ENCODE peak calls at places on chromosomes 16 and 17, in ten cellular contexts. K is ascending aorta, F is left ventricle myocardium inferior, N is heart left ventricle, A is cardiac muscle cell, P is neural progenitor cell, G is ovary, V is prostate gland, I is uterus, Y is kidney. Z is an unnamed sample. For H3K4me1, the result is how much of the 10 kb centered on the place peaks cover.

GRCh38 chr16:12462690-12463646 is 340.7 kb downstream of the CPPED1 start:
- DNase-seq in K (no peak), F (no peak), Y (no peak), G (no peak), I (no peak), A (no peak), N (no peak), P (no peak), V (no peak), Z (no peak)

GRCh38 chr17:3554440-3554839 is 3.2 kb downstream of the TRPV3 start:
- DNase-seq in I (no peak), G (no peak), A (no peak), K (no peak), F (no peak), P (no peak), V (no peak), Y (peak), N (no peak), Z (no peak)

GRCh38 chr17:29616300-29617048 is 6.2 kb downstream of the CORO6 start:
- DNase-seq in K (no peak), V (no peak), F (no peak), P (no peak), G (peak), Y (no peak), A (no peak), I (no peak), N (no peak), Z (no peak)

GRCh38 chr17:1779571-1780074 is 17.8 kb downstream of the SERPINF1 start:
- DNase-seq in G (peak), N (peak), I (peak), Y (peak), V (peak), A (no peak), F (peak), P (no peak), K (no peak), Z (no peak)

GRCh38 chr17:29102741-29103181 is 59.8 kb downstream of the PIPOX start:
- DNase-seq in Y (no peak), F (no peak), G (no peak), A (no peak), P (no peak), V (no peak), N (no peak), K (no peak), I (no peak), Z (no peak)

GRCh38 chr17:40319651-40320550 is 10.9 kb downstream of the RARA start:
- DNase-seq in F (peak), I (no peak), V (no peak), P (no peak), A (no peak), G (no peak), Y (peak), K (no peak), N (peak), Z (peak)

GRCh38 chr16:23801387-23801786 is 34.4 kb upstream of the PRKCB start:
- DNase-seq in A (peak), G (peak), V (peak), K (no peak), I (peak), F (peak), P (peak), Y (peak), N (peak), Z (peak)

GRCh38 chr17:57999010-57999495 is 8.0 kb downstream of the SRSF1 start:
- DNase-seq in N (no peak), Y (no peak), G (no peak), A (no peak), K (no peak), P (no peak), I (no peak), F (no peak), V (no peak), Z (no peak)

GRCh38 chr17:20293501-20293900 is 173.8 kb downstream of the LGALS9B start:
- DNase-seq in V (no peak), P (no peak), Y (no peak), A (no peak), K (no peak), N (no peak), G (no peak), F (no peak), I (no peak), Z (no peak)

GRCh38 chr16:21235199-21235585 is 1.7 kb downstream of the ANKS4B start:
- DNase-seq in V (no peak), G (no peak), Y (no peak), N (no peak), F (no peak), A (no peak), I (no peak), P (no peak), K (no peak), Z (no peak)

GRCh38 chr17:78127888-78128615 is 503 bp downstream of the TMC6 start:
- DNase-seq in K (no peak), V (peak), G (no peak), P (peak), N (no peak), A (peak), Y (peak), F (no peak), I (no peak), Z (no peak)

GRCh38 chr17:65359016-65359415 is 202.4 kb downstream of the AXIN2 start:
- DNase-seq in F (no peak), V (no peak), N (no peak), Y (no peak), I (no peak), P (no peak), K (no peak), A (no peak), G (no peak), Z (no peak)

GRCh38 chr17:49567104-49567521 is 8.6 kb upstream of the NXPH3 start:
- DNase-seq in N (no peak), K (no peak), I (no peak), P (no peak), G (peak), V (no peak), F (no peak), A (no peak), Y (peak), Z (peak)

GRCh38 chr17:11330871-11331270 is 89.9 kb downstream of the SHISA6 start:
- DNase-seq in A (peak), N (peak), Y (no peak), G (peak), F (peak), I (peak), K (no peak), V (no peak), P (peak), Z (no peak)

GRCh38 chr17:61296058-61296457 is 103.6 kb upstream of the TBX2 start:
- DNase-seq in I (no peak), G (no peak), A (no peak), P (no peak), F (no peak), N (no peak), Y (no peak), K (no peak), V (no peak), Z (no peak)

GRCh38 chr17:50547736-50548083 is 736 bp downstream of the SPATA20 start:
- DNase-seq in G (peak), Y (no peak), N (no peak), F (no peak), K (no peak), V (no peak), A (no peak), P (no peak), I (no peak), Z (no peak)

GRCh38 chr17:58246104-58246740 is 7.8 kb downstream of the LPO start:
- DNase-seq in V (no peak), P (no peak), A (no peak), Y (no peak), K (no peak), I (no peak), N (no peak), F (no peak), G (no peak), Z (no peak)

GRCh38 chr17:63601439-63602371 is 1.0 kb downstream of the TACO1 start:
- DNase-seq in K (no peak), Y (no peak), N (no peak), F (no peak), A (peak), V (no peak), I (no peak), G (no peak), P (peak), Z (no peak)

GRCh38 chr16:17345043-17345442 is 125.7 kb downstream of the XYLT1 start:
- DNase-seq in G (no peak), P (no peak), I (peak), V (peak), Y (no peak), F (peak), K (no peak), N (peak), A (no peak), Z (no peak)

GRCh38 chr16:84196727-84197486 is 6.0 kb downstream of the ADAD2 start:
- DNase-seq in G (no peak), P (no peak), Y (no peak), K (no peak), F (no peak), V (peak), I (no peak), A (no peak), N (no peak), Z (no peak)

GRCh38 chr17:4679652-4680051 is 24.3 kb downstream of the PELP1 start:
- DNase-seq in Y (no peak), I (no peak), G (no peak), P (no peak), F (no peak), N (no peak), A (no peak), V (no peak), K (no peak), Z (no peak)

GRCh38 chr17:45718791-45719190 is 65.3 kb upstream of the CRHR1 start:
- DNase-seq in I (no peak), Y (no peak), P (no peak), V (no peak), N (no peak), K (no peak), A (no peak), F (no peak), G (no peak), Z (no peak)

GRCh38 chr17:45719335-45720071 is 64.6 kb upstream of the CRHR1 start:
- DNase-seq in N (no peak), K (no peak), Y (no peak), A (peak), I (no peak), G (no peak), F (no peak), P (peak), V (peak), Z (no peak)

GRCh38 chr17:45720386-45720785 is 63.7 kb upstream of the CRHR1 start:
- DNase-seq in N (no peak), G (no peak), K (no peak), F (no peak), P (no peak), Y (no peak), V (no peak), I (no peak), A (no peak), Z (no peak)

GRCh38 chr17:45722161-45722560 is 62.0 kb upstream of the CRHR1 start:
- DNase-seq in I (no peak), V (no peak), P (peak), F (no peak), N (no peak), G (no peak), K (no peak), Y (no peak), A (peak), Z (no peak)
- H3K27ac ChIP-seq in I (no peak), V (no peak), P (no peak), F (no peak), N (no peak), G (no peak), K (no peak), Y (no peak), A (no peak), Z (no peak)

GRCh38 chr17:45376171-45376564 is 56.5 kb downstream of the ARHGAP27 start:
- DNase-seq in I (no peak), Y (peak), V (no peak), A (no peak), K (no peak), P (no peak), G (no peak), F (no peak), N (no peak), Z (no peak)

GRCh38 chr17:45371414-45372324 is 54.8 kb upstream of the MAP3K14 start:
- DNase-seq in G (peak), K (no peak), A (peak), V (peak), I (peak), F (peak), N (peak), P (peak), Y (peak), Z (peak)

GRCh38 chr17:45372325-45372869 is 55.6 kb upstream of the MAP3K14 start:
- DNase-seq in N (no peak), G (peak), V (no peak), A (no peak), I (no peak), Y (no peak), K (no peak), F (no peak), P (no peak), Z (no peak)

GRCh38 chr17:45376606-45377005 is 56.1 kb downstream of the ARHGAP27 start:
- DNase-seq in N (no peak), F (no peak), A (no peak), G (no peak), Y (peak), P (no peak), I (no peak), K (no peak), V (no peak), Z (no peak)

DNA sequence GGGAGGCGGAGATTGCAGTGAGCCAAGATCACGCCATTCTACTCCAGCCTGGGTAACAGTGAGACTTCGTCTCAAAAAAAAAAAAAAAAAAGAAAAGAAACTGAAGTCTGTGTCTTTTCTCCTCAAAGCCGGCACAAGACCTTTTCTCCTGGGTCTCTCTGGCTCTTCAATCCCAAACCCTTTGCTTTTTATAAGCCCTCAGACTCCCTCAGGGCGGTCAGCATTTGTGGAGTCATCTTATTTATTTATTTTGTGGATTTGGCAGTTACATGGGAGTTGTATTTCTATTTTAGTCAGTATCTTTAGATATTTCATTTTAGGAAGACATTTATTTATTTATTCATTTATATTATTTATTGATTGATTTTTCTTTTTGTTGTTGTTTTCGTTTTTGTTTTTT is 57.7 kb upstream of the MAP3K14 start:
- DNase-seq in A (no peak), G (no peak), K (no peak), N (no peak), F (no peak), P (no peak), V (no peak), I (no peak), Y (no peak), Z (no peak)
- H3K4me1 ChIP-seq in A (under half), G (under half), K (under half), N (under half), F (under half), P (under half), V (under half), I (under half), Y (under half), Z (under half)

GRCh38 chr16:89274561-89275283 is 57.2 kb downstream of the ZNF778 start:
- DNase-seq in N (no peak), A (no peak), K (no peak), F (no peak), P (no peak), V (no peak), Y (no peak), I (no peak), G (no peak), Z (no peak)

GRCh38 chr16:89275284-89275584 is 57.7 kb downstream of the ZNF778 start:
- DNase-seq in N (no peak), P (no peak), Y (no peak), I (no peak), G (no peak), V (no peak), K (no peak), F (no peak), A (no peak), Z (peak)

GRCh38 chr16:89272631-89273030 is 55.1 kb downstream of the ZNF778 start:
- DNase-seq in K (no peak), G (no peak), Y (no peak), V (no peak), P (no peak), I (no peak), N (no peak), F (no peak), A (no peak), Z (no peak)

GRCh38 chr16:89275837-89276720 is 58.6 kb downstream of the ZNF778 start:
- DNase-seq in K (no peak), Y (no peak), I (no peak), P (no peak), V (no peak), N (no peak), G (peak), F (no peak), A (no peak), Z (peak)

GRCh38 chr16:89273741-89274472 is 56.4 kb downstream of the ZNF778 start:
- DNase-seq in N (no peak), G (no peak), V (no peak), F (no peak), I (no peak), Y (no peak), A (no peak), K (no peak), P (no peak), Z (no peak)
- H3K27ac ChIP-seq in N (no peak), G (no peak), V (no peak), F (no peak), I (no peak), Y (no peak), A (no peak), K (no peak), P (no peak), Z (no peak)

GRCh38 chr16:27175888-27176287 is 27.4 kb upstream of the KDM8 start:
- DNase-seq in K (no peak), I (no peak), G (no peak), F (no peak), V (no peak), N (no peak), A (no peak), P (no peak), Y (no peak), Z (no peak)

GRCh38 chr16:27174798-27175197 is 28.5 kb upstream of the KDM8 start:
- DNase-seq in A (no peak), K (no peak), I (no peak), G (no peak), V (no peak), N (no peak), Y (no peak), P (no peak), F (no peak), Z (no peak)

GRCh38 chr16:27171584-27171983 is 31.7 kb upstream of the KDM8 start:
- DNase-seq in V (no peak), F (no peak), Y (no peak), N (no peak), K (no peak), G (no peak), P (no peak), I (no peak), A (no peak), Z (no peak)

GRCh38 chr16:27177031-27177774 is 26.1 kb upstream of the KDM8 start:
- DNase-seq in F (no peak), I (no peak), A (no peak), P (no peak), N (no peak), G (no peak), Y (no peak), K (no peak), V (no peak), Z (no peak)

DNA sequence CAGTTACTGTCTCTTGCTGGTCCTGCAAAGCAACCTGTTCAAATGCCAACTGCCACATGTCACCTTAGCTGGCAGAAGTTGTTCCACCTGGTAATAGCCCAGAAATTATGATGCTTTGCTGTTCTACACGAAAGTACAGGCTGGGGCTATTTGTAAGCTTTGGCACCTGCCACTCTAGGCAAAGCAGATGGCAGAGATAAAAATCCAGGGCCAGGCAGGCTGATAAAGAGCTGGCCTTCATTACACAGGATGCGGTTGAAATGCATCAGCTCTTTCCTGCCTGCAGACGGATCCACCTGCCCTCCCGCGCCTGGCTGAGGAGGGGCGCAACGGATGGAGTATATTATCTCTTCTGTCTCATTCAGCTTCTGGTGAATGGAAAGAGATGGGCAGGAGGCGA is 29.3 kb upstream of the KDM8 start:
- DNase-seq in V (peak), F (no peak), I (no peak), P (no peak), A (no peak), N (no peak), K (no peak), G (no peak), Y (no peak), Z (no peak)
- H3K4me1 ChIP-seq in V (under half), F (under half), I (under half), P (under half), A (under half), N (under half), K (under half), G (under half), Y (under half), Z (under half)

GRCh38 chr16:72876221-72876620 is 171.7 kb downstream of the ZFHX3 start:
- DNase-seq in A (no peak), F (peak), P (no peak), G (no peak), N (peak), I (peak), Y (no peak), V (no peak), K (no peak), Z (no peak)

GRCh38 chr16:72875291-72876036 is 172.5 kb downstream of the ZFHX3 start:
- DNase-seq in V (peak), K (no peak), A (no peak), N (no peak), I (no peak), Y (no peak), G (no peak), P (no peak), F (no peak), Z (no peak)

GRCh38 chr16:72878301-72879269 is 169.3 kb downstream of the ZFHX3 start:
- DNase-seq in A (peak), F (no peak), Y (no peak), N (no peak), I (no peak), K (no peak), P (no peak), V (no peak), G (no peak), Z (no peak)

GRCh38 chr16:72876981-72877373 is 171.0 kb downstream of the ZFHX3 start:
- DNase-seq in I (no peak), K (no peak), P (no peak), A (no peak), N (no peak), G (no peak), Y (no peak), V (no peak), F (no peak), Z (no peak)

DNA sequence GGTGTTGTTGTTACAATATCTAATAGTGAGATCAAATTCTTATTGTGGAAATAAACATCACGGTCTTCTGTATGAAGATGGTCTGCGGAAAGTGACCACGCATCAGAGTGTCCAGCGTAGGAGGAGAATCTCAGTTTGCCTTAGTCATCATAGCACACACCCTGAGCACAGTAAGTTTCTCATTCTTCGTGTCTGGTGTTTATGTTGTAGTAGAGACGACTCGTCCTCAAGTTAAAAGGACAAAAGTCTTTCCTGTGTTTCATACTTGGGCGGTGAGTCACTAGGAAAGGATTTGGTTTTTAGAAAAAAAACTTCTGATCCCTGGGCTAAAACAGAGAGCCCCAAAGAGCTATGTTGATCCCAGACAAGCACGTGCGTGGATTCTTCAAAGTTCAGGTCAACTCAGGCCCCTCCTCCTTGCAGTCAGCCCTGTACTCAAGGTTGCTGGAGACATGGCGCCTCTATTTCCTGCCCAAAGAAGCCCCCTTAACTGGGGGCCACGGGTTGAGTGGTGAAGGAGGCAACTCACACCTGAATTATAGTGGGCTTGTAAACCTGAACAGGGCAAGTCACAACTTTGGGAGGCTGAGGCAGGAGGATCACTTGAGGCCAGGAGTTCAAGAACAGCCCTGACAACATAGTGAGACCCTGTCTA is 170.4 kb downstream of the ZFHX3 start:
- DNase-seq in F (no peak), P (no peak), I (no peak), K (no peak), A (no peak), V (no peak), G (no peak), N (no peak), Y (no peak), Z (no peak)
- H3K27ac ChIP-seq in F (peak), P (no peak), I (peak), K (peak), A (no peak), V (no peak), G (no peak), N (peak), Y (peak), Z (peak)

GRCh38 chr17:76139801-76140660 is 1.0 kb downstream of the FOXJ1 start:
- DNase-seq in I (no peak), V (no peak), K (no peak), P (peak), G (no peak), N (no peak), F (no peak), A (no peak), Y (peak), Z (peak)
- H3K4me1 ChIP-seq in I (under half), V (under half), K (under half), P (half or more), G (under half), N (under half), F (half or more), A (under half), Y (under half), Z (under half)

Z was measured in pancreas.